ENCODE peak calls at places on chromosomes 3 and 15, in four cellular contexts. M is left ventricle myocardium inferior, E is uterus, T is fibroblast of pulmonary artery. A is an unnamed sample.

GRCh38 chr15:65083262-65083701 is 6.7 kb downstream of the KBTBD13 start:
- DNase-seq in T (peak; percentile 65), M (no peak), E (no peak), A (peak; percentile 36)

GRCh38 chr3:56547486-56547885 is 9.5 kb upstream of the CCDC66 start:
- DNase-seq in T (peak; percentile 17), E (no peak), M (no peak), A (no peak)

GRCh38 chr15:64686130-64686735 is 89.2 kb downstream of the RBPMS2 start:
- DNase-seq in E (no peak), T (peak; percentile 74), M (no peak), A (no peak)

GRCh38 chr3:157786618-157787017 is 283.4 kb upstream of the VEPH1 start:
- DNase-seq in T (no peak), E (no peak), M (no peak), A (no peak)

GRCh38 chr3:116238863-116239262 is 206.4 kb downstream of the LSAMP start:
- DNase-seq in M (no peak), E (no peak), T (no peak), A (no peak)

GRCh38 chr3:131977363-131977762 is 57.5 kb downstream of the CPNE4 start:
- DNase-seq in M (no peak), E (no peak), T (no peak), A (no peak)

GRCh38 chr3:186754006-186754405 is 29.4 kb upstream of the EIF4A2 start:
- DNase-seq in E (no peak), M (no peak), T (no peak), A (no peak)

GRCh38 chr3:47010910-47011309 is 31.4 kb downstream of the NBEAL2 start:
- DNase-seq in M (no peak), T (no peak), E (no peak), A (no peak)

GRCh38 chr3:101518421-101518871 is 5.4 kb upstream of the SENP7 start:
- DNase-seq in M (no peak), E (no peak), T (no peak), A (no peak)

GRCh38 chr3:149772861-149773260 is 19.5 kb downstream of the ANKUB1 start:
- DNase-seq in M (no peak), T (no peak), E (no peak), A (no peak)

GRCh38 chr3:149768704-149769103 is 16.4 kb upstream of the COMMD2 start:
- DNase-seq in M (no peak), T (no peak), E (no peak), A (no peak)

GRCh38 chr3:149767720-149768119 is 15.4 kb upstream of the COMMD2 start:
- DNase-seq in T (no peak), E (no peak), M (no peak), A (no peak)

GRCh38 chr3:149771652-149772271 is 19.5 kb upstream of the COMMD2 start:
- DNase-seq in M (no peak), T (peak; percentile 54), E (peak; percentile 21), A (peak; percentile 68)

GRCh38 chr3:149770246-149770645 is 18.0 kb upstream of the COMMD2 start:
- DNase-seq in T (no peak), M (no peak), E (no peak), A (no peak)
- TF ChIP-seq CTCF in T (peak; percentile 15), M (no peak), E (no peak), A (no peak)

DNA sequence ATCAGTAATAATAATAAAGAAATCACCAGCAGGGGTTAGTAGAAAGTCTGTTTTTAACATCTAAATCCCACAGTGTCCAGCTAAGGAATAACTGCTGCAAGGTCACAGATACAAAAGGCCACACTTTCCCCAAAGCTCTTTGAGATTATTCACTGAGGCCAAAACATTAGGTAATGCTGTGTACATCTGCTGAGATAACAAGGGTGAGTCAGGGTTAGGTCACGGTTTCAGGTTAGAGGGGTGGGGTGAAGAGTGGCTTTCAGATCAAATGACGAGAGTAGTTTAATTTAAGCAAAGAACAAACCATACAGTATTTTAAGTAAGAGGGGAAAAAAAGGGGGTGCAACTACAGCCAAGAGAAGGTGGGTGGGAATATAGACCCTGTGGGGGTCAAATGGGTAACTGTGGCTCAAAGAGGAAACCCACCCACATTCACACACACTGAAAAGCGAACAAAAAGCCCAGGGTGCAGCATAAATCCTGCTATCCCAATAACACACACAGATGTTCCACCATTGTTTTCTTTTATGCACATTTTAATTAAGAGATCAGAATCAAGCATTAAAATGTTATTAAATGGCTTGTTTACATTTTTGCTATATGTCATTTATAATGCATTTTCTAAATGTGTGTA is 412.9 kb downstream of the TIGIT start:
- DNase-seq in M (no peak), E (no peak), T (peak; percentile 21), A (no peak)
- TF ChIP-seq CTCF in M (no peak), E (no peak), T (no peak), A (no peak)

DNA sequence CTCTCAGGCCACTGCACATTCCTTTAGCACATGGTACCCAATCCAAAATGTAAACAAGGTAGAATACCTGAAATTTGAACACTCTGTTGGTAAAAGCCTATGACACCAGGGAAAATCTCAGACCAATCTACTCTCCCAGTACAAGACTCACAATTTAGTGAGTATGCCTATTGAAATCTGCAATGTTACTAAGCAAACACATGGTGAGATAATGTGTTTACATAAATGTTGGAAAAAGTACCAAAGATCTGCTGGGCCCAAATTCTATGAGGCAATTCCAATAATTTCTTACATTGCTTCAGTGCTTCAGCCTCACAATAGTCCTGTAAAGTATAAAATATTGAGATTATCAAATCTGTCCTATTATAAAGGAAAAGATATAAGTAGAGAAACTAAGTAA is 536.1 kb downstream of the PYDC2 start:
- DNase-seq in M (no peak), T (no peak), E (no peak), A (no peak)
- TF ChIP-seq CTCF in M (no peak), T (no peak), E (no peak), A (no peak)

DNA sequence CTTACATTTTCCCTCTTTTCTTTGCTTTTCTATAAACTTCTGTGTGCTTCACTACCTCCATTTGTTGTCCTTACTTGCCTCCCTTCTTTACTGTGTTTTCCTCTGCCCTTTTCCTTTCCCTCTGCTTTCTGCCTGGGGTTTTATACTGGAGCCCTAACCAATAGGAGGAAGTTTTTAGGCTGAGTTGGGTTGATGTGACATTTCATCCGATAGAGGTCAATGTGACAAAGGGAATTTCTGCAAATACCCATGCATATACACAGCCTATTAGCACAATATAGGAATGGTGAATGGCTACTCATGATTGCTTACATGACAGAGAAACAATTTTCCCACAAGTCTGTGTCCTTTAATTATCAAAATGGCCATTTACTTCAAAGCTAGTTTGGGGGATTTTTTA is 153.0 kb upstream of the ARPP21 start:
- DNase-seq in T (no peak), E (no peak), M (no peak), A (no peak)
- TF ChIP-seq CTCF in T (no peak), E (no peak), M (no peak), A (no peak)

GRCh38 chr15:41660235-41661077 is at the start of gene MGA:
- DNase-seq in M (peak; percentile 91), T (peak; percentile 94), E (peak; percentile 90), A (peak; percentile 94)
- TF ChIP-seq CTCF in M (no peak), T (no peak), E (no peak), A (no peak)

GRCh38 chr3:147914532-147914931 is 505.4 kb downstream of the ZIC1 start:
- DNase-seq in M (no peak), T (no peak), E (no peak), A (no peak)

GRCh38 chr3:147921044-147921443 is 511.9 kb downstream of the ZIC1 start:
- DNase-seq in T (no peak), M (no peak), E (no peak), A (no peak)

GRCh38 chr3:147924755-147925154 is 515.6 kb downstream of the ZIC1 start:
- DNase-seq in M (no peak), T (no peak), E (no peak), A (no peak)

GRCh38 chr3:147915057-147915456 is 505.9 kb downstream of the ZIC1 start:
- DNase-seq in T (no peak), E (no peak), M (no peak), A (no peak)

DNA sequence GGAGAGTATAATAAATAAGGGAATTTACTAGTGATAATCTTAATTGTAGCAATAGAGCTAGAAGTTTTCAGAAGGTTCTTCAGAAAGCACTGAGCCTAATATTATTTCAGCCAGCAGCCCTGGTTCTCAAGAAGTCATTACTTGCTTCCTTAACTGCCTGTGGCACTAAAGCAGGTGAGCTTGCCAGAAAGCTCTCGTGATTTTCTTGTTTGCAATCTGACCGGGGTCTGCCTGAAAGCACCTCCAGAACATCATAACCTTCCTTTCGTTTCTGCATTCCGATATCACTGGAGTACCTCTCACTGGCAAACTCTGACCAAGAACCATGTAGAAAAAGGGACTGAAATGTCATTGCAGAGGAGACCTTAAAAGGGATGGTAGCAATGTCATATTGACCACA is 510.3 kb downstream of the ZIC1 start:
- DNase-seq in M (no peak), E (no peak), T (no peak), A (no peak)
- TF ChIP-seq CTCF in M (no peak), E (no peak), T (no peak), A (no peak)

DNA sequence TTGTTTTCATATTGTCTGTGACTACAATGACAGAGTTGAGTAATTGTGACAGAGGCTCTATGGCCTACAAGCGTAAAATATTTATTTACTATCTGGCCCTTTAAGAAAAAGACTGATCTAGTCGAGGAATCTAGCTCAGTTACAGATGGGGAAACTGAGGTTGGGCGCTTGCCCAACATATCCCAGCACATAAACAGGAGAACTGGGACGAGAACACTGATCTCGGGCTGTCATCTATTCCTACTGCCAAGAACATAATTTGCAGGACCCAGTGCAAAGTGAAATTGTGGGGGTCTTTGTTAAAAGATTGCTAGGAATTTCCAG is 1.9 kb downstream of the FES start:
- DNase-seq in T (no peak), E (no peak), M (no peak), A (no peak)
- TF ChIP-seq CTCF in T (no peak), E (no peak), M (no peak), A (peak; percentile 45)

GRCh38 chr3:188008582-188009213 is 145.3 kb upstream of the LPP start:
- DNase-seq in E (no peak), T (no peak), M (no peak), A (no peak)

GRCh38 chr3:188010478-188010877 is 143.5 kb upstream of the LPP start:
- DNase-seq in T (no peak), M (no peak), E (no peak), A (no peak)

GRCh38 chr3:188003188-188004171 is 150.5 kb upstream of the LPP start:
- DNase-seq in M (no peak), E (no peak), T (no peak), A (no peak)

GRCh38 chr3:188006726-188007393 is 147.1 kb upstream of the LPP start:
- DNase-seq in E (no peak), M (no peak), T (peak; percentile 53), A (peak; percentile 33)

GRCh38 chr3:188007897-188008296 is 146.1 kb upstream of the LPP start:
- DNase-seq in E (no peak), T (no peak), M (no peak), A (no peak)
- TF ChIP-seq CTCF in E (no peak), T (no peak), M (no peak), A (no peak)

A was measured in glutamatergic neuron.